ENCODE peak calls at places on chromosomes 4 and X, in four cellular contexts. One of them, this sample, is unnamed.

GRCh38 chrX:64394059-64394873 is 986 bp downstream of the MTMR8 start:
- DNase-seq in IMR-90: no peak
- DNase-seq in K562: peak
- DNase-seq in GM12878: no peak
- DNase-seq in this sample: no peak

GRCh38 chrX:112826020-112826419 is 14.6 kb downstream of the AMOT start:
- DNase-seq in IMR-90: peak
- DNase-seq in K562: no peak
- DNase-seq in GM12878: no peak
- DNase-seq in this sample: no peak

GRCh38 chr4:10582059-10582686 is 102.4 kb downstream of the CLNK start:
- DNase-seq in IMR-90: peak
- DNase-seq in K562: peak
- DNase-seq in GM12878: no peak
- DNase-seq in this sample: peak

GRCh38 chrX:1599791-1600405 is 8.5 kb downstream of the AKAP17A start:
- DNase-seq in IMR-90: no peak
- DNase-seq in K562: no peak
- DNase-seq in GM12878: no peak
- DNase-seq in this sample: no peak

GRCh38 chrX:110384490-110384889 is 25.8 kb downstream of the RTL9 start:
- DNase-seq in IMR-90: peak
- DNase-seq in K562: no peak
- DNase-seq in GM12878: no peak
- DNase-seq in this sample: peak

GRCh38 chr4:98573791-98574190 is 84.6 kb downstream of the TSPAN5 start:
- DNase-seq in IMR-90: no peak
- DNase-seq in K562: no peak
- DNase-seq in GM12878: no peak
- DNase-seq in this sample: no peak

GRCh38 chr4:38759077-38759789 is 23.6 kb downstream of the TLR10 start:
- DNase-seq in IMR-90: peak
- DNase-seq in K562: peak
- DNase-seq in GM12878: peak
- DNase-seq in this sample: peak

GRCh38 chrX:2596856-2597255 is 94.2 kb upstream of the CD99 start:
- DNase-seq in IMR-90: no peak
- DNase-seq in K562: no peak
- DNase-seq in GM12878: no peak
- DNase-seq in this sample: no peak

GRCh38 chrX:70826715-70827114 is 81.8 kb downstream of the TEX11 start:
- DNase-seq in IMR-90: no peak
- DNase-seq in K562: no peak
- DNase-seq in GM12878: no peak
- DNase-seq in this sample: no peak

GRCh38 chrX:50691820-50692219 is 122.2 kb downstream of the SHROOM4 start:
- DNase-seq in IMR-90: peak
- DNase-seq in K562: peak
- DNase-seq in GM12878: no peak
- DNase-seq in this sample: peak

GRCh38 chr4:139875456-139875855 is 209.8 kb downstream of the MGST2 start:
- DNase-seq in IMR-90: no peak
- DNase-seq in K562: no peak
- DNase-seq in GM12878: no peak
- DNase-seq in this sample: no peak

GRCh38 chr4:69787879-69788278 is 27.5 kb upstream of the SULT1B1 start:
- DNase-seq in IMR-90: peak
- DNase-seq in K562: no peak
- DNase-seq in GM12878: no peak
- DNase-seq in this sample: peak

GRCh38 chr4:77188498-77189187 is 31.6 kb downstream of the CCNG2 start:
- DNase-seq in IMR-90: no peak
- DNase-seq in K562: no peak
- DNase-seq in GM12878: no peak
- DNase-seq in this sample: no peak

GRCh38 chr4:138706206-138706605 is 309.4 kb upstream of the NOCT start:
- DNase-seq in IMR-90: peak
- DNase-seq in K562: no peak
- DNase-seq in GM12878: no peak
- DNase-seq in this sample: no peak

GRCh38 chr4:142095886-142096605 is 459.7 kb downstream of the IL15 start:
- DNase-seq in IMR-90: peak
- DNase-seq in K562: no peak
- DNase-seq in GM12878: no peak
- DNase-seq in this sample: peak

GRCh38 chrX:129606918-129607317 is 47.8 kb downstream of the APLN start:
- DNase-seq in IMR-90: peak
- DNase-seq in K562: peak
- DNase-seq in GM12878: peak
- DNase-seq in this sample: peak

GRCh38 chr4:17511041-17511949 is 595 bp downstream of the QDPR start:
- DNase-seq in IMR-90: peak
- DNase-seq in K562: peak
- DNase-seq in GM12878: no peak
- DNase-seq in this sample: peak

GRCh38 chr4:76969941-76970529 is 20.5 kb downstream of the SEPTIN11 start:
- DNase-seq in IMR-90: no peak
- DNase-seq in K562: no peak
- DNase-seq in GM12878: no peak
- DNase-seq in this sample: no peak

GRCh38 chrX:1385251-1385794 is 6.6 kb downstream of the SLC25A6 start:
- DNase-seq in IMR-90: no peak
- DNase-seq in K562: no peak
- DNase-seq in GM12878: no peak
- DNase-seq in this sample: no peak

GRCh38 chrX:140709421-140709846 is at the start of gene LINC00632:
- DNase-seq in IMR-90: no peak
- DNase-seq in K562: no peak
- DNase-seq in GM12878: no peak
- DNase-seq in this sample: no peak

GRCh38 chr4:186931519-186931918 is 207.9 kb upstream of the FAT1 start:
- DNase-seq in IMR-90: peak
- DNase-seq in K562: no peak
- DNase-seq in GM12878: no peak
- DNase-seq in this sample: no peak

GRCh38 chrX:1322393-1322792 is 14.2 kb upstream of the IL3RA start:
- DNase-seq in IMR-90: no peak
- DNase-seq in K562: no peak
- DNase-seq in GM12878: no peak
- DNase-seq in this sample: no peak

GRCh38 chrX:134236690-134237362 is at the start of gene CCDC160:
- DNase-seq in IMR-90: no peak
- DNase-seq in K562: no peak
- DNase-seq in GM12878: no peak
- DNase-seq in this sample: peak

GRCh38 chr4:76200771-76201224 is 12.8 kb downstream of the SCARB2 start:
- DNase-seq in IMR-90: no peak
- DNase-seq in K562: no peak
- DNase-seq in GM12878: no peak
- DNase-seq in this sample: no peak

GRCh38 chr4:100811046-100811445 is 293.2 kb upstream of the EMCN start:
- DNase-seq in IMR-90: no peak
- DNase-seq in K562: no peak
- DNase-seq in GM12878: no peak
- DNase-seq in this sample: no peak

GRCh38 chr4:107956011-107956410 is 24.7 kb downstream of the CYP2U1 start:
- DNase-seq in IMR-90: no peak
- DNase-seq in K562: no peak
- DNase-seq in GM12878: no peak
- DNase-seq in this sample: no peak

GRCh38 chr4:8201341-8201781 is 2.3 kb downstream of the SH3TC1 start:
- DNase-seq in IMR-90: no peak
- DNase-seq in K562: no peak
- DNase-seq in GM12878: peak
- DNase-seq in this sample: peak

GRCh38 chrX:13026877-13027652 is 17.4 kb downstream of the FAM9C start:
- DNase-seq in IMR-90: no peak
- DNase-seq in K562: no peak
- DNase-seq in GM12878: no peak
- DNase-seq in this sample: no peak

GRCh38 chrX:13028871-13029336 is 15.5 kb downstream of the FAM9C start:
- DNase-seq in IMR-90: no peak
- DNase-seq in K562: no peak
- DNase-seq in GM12878: no peak
- DNase-seq in this sample: no peak

GRCh38 chrX:13033193-13033592 is 11.2 kb downstream of the FAM9C start:
- DNase-seq in IMR-90: peak
- DNase-seq in K562: no peak
- DNase-seq in GM12878: no peak
- DNase-seq in this sample: no peak

GRCh38 chrX:13029341-13029740 is 15.1 kb downstream of the FAM9C start:
- DNase-seq in IMR-90: peak
- DNase-seq in K562: no peak
- DNase-seq in GM12878: no peak
- DNase-seq in this sample: no peak

GRCh38 chrX:13029831-13030771 is 14.3 kb downstream of the FAM9C start:
- DNase-seq in IMR-90: no peak
- DNase-seq in K562: no peak
- DNase-seq in GM12878: no peak
- DNase-seq in this sample: peak
- H2AFZ ChIP-seq in IMR-90: peak
- H2AFZ ChIP-seq in K562: peak
- H2AFZ ChIP-seq in GM12878: peak
- H2AFZ ChIP-seq in this sample: peak

DNA sequence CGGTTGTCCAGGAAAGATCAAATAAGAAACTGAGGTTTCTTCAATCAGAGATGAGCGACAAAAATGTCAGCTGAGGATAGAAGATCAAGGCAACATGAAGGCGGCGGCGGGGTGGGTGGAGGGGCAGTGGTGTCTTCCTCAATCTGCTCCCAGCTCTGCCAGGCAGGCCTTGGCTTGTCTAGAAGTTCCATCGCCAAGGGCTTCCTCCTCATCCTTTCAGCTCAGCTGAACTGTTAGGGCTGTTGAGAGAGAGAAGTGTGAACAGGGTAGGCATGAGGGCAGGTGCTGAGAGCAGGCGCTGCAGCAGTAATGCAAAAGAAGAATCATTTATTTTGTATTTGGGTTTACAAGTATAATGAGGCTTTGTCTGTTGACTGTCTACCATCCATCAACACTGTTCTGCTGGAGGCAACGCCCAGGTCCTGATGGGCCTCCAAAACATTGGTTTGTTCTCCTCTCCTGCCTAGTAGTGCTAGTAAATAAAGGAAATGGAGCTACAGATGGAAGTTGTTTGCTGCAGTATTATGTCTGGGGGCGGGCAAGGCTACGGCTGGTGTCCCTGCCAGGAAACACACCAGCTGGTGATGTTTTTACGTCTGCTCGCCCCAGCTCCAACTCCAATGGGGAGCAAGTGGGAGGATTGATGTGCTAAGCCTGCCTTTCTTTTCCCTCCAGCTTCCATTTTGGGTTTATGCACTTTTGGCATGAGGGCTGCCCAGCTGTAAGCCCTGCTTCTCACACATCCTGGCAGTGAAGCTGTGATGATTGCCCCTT is 139.4 kb upstream of the BOD1L1 start:
- DNase-seq in IMR-90: no peak
- DNase-seq in K562: no peak
- DNase-seq in GM12878: no peak
- DNase-seq in this sample: no peak
- TF ChIP-seq FOS in IMR-90: no peak
- TF ChIP-seq FOS in K562: no peak
- TF ChIP-seq FOS in GM12878: no peak
- TF ChIP-seq FOS in this sample: no peak

DNA sequence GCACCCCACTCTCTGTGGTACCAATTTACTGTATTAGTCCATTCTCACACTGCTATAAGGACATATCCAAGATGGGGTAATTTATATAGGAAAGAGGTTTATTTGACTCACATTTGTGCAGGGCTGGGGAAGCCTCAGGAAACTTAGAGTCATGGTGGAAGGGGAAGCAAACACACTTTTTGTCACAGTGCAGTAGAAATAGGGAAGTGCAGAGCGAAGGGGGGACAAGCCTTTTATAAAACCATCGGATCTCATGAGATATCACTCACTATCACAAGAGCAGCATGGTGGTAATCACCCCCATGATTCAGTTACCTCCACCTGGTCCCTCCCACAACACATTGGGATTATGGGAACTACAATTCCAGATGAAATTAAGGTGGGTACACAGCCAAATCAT is 766.9 kb upstream of the PCDH10 start:
- DNase-seq in IMR-90: no peak
- DNase-seq in K562: no peak
- DNase-seq in GM12878: no peak
- DNase-seq in this sample: no peak
- H2AFZ ChIP-seq in IMR-90: no peak
- H2AFZ ChIP-seq in K562: no peak
- H2AFZ ChIP-seq in GM12878: no peak
- H2AFZ ChIP-seq in this sample: no peak

DNA sequence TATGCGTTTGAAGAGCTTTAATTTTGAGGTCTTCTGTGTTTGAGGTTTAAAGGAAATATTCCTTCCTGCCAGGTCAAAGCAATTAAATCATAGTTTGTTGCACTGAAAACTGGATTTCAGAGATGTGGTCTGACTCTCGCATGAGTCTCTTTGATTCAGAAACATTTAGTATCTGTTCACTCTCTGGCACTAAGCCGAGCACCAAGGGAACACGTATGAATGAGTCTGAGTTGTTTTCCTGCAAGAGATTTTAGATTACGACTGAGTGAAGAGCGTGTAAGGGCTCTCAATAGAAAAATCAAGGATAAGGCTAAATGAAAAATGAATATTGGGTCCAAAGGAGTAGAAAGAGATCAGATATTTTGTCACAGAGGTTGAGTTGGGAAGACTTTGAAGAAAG is 875.4 kb upstream of the PRKX start:
- DNase-seq in IMR-90: no peak
- DNase-seq in K562: no peak
- DNase-seq in GM12878: no peak
- DNase-seq in this sample: no peak
- TF ChIP-seq FOS in IMR-90: no peak
- TF ChIP-seq FOS in K562: no peak
- TF ChIP-seq FOS in GM12878: no peak
- TF ChIP-seq FOS in this sample: no peak

GRCh38 chr4:40254961-40255721 is 58.3 kb downstream of the RHOH start:
- DNase-seq in IMR-90: peak
- DNase-seq in K562: no peak
- DNase-seq in GM12878: no peak
- DNase-seq in this sample: peak

GRCh38 chr4:40251366-40251765 is 54.5 kb downstream of the RHOH start:
- DNase-seq in IMR-90: no peak
- DNase-seq in K562: no peak
- DNase-seq in GM12878: no peak
- DNase-seq in this sample: peak

GRCh38 chr4:40256329-40256728 is 59.5 kb downstream of the RHOH start:
- DNase-seq in IMR-90: no peak
- DNase-seq in K562: no peak
- DNase-seq in GM12878: no peak
- DNase-seq in this sample: no peak

GRCh38 chr4:40255722-40256281 is 59.0 kb downstream of the RHOH start:
- DNase-seq in IMR-90: peak
- DNase-seq in K562: no peak
- DNase-seq in GM12878: no peak
- DNase-seq in this sample: peak

GRCh38 chr4:40253906-40254305 is 57.1 kb downstream of the RHOH start:
- DNase-seq in IMR-90: no peak
- DNase-seq in K562: no peak
- DNase-seq in GM12878: no peak
- DNase-seq in this sample: no peak
- H2AFZ ChIP-seq in IMR-90: no peak
- H2AFZ ChIP-seq in K562: peak
- H2AFZ ChIP-seq in GM12878: no peak
- H2AFZ ChIP-seq in this sample: no peak